ENCODE peak calls at places on chromosomes 13 and 19, in four cellular contexts. I is HepG2, M is mammary epithelial cell, T is H9. W is an unnamed sample.

GRCh38 chr13:101258071-101258470 is 158.2 kb downstream of the NALCN start:
- DNase-seq in M (peak; percentile 64), T (peak; percentile 64), I (peak; percentile 9), W (peak; percentile 65)

GRCh38 chr13:42398542-42398941 is 126.6 kb downstream of the AKAP11 start:
- DNase-seq in T (no peak), I (no peak), M (no peak), W (no peak)

GRCh38 chr19:19866599-19867248 is 1.0 kb downstream of the ZNF253 start:
- DNase-seq in T (peak; percentile 86), I (peak; percentile 58), M (peak; percentile 3), W (peak; percentile 22)

GRCh38 chr19:39515551-39516191 is 732 bp downstream of the SELENOV start:
- DNase-seq in M (no peak), T (no peak), I (no peak), W (peak; percentile 80)

GRCh38 chr19:12965017-12965811 is 4.2 kb upstream of the DAND5 start:
- DNase-seq in I (peak; percentile 72), T (peak; percentile 92), M (peak; percentile 65), W (peak; percentile 96)

GRCh38 chr19:20179946-20180345 is 12.9 kb downstream of the ZNF486 start:
- DNase-seq in I (no peak), M (peak; percentile 19), T (no peak), W (no peak)

GRCh38 chr13:33244210-33244906 is 41.2 kb downstream of the STARD13 start:
- DNase-seq in M (no peak), T (no peak), I (no peak), W (no peak)

GRCh38 chr13:73325351-73326214 is 266.8 kb downstream of the KLF5 start:
- DNase-seq in I (peak; percentile 34), M (peak; percentile 38), T (no peak), W (no peak)

GRCh38 chr13:77002590-77003190 is 10.8 kb downstream of the CLN5 start:
- DNase-seq in T (no peak), M (peak; percentile 10), I (peak; percentile 23), W (no peak)

GRCh38 chr13:100209857-100210580 is 121.1 kb downstream of the PCCA start:
- DNase-seq in I (no peak), T (no peak), M (peak; percentile 76), W (peak; percentile 41)

GRCh38 chr13:77966671-77967070 is 48.0 kb upstream of the EDNRB start:
- DNase-seq in T (no peak), I (no peak), M (no peak), W (no peak)

GRCh38 chr13:25963681-25964080 is 88.1 kb downstream of the SHISA2 start:
- DNase-seq in I (no peak), T (no peak), M (peak; percentile 6), W (no peak)

GRCh38 chr13:97068146-97068545 is 73.9 kb upstream of the OXGR1 start:
- DNase-seq in I (no peak), T (no peak), M (no peak), W (no peak)

GRCh38 chr19:48986211-48986610 is 6.9 kb downstream of the GYS1 start:
- DNase-seq in I (no peak), M (no peak), T (no peak), W (peak; percentile 14)

GRCh38 chr19:31270897-31271568 is 78.2 kb downstream of the TSHZ3 start:
- DNase-seq in M (no peak), T (no peak), I (no peak), W (no peak)

GRCh38 chr13:98890186-98890585 is 87.7 kb downstream of the DOCK9 start:
- DNase-seq in I (no peak), T (no peak), M (peak; percentile 86), W (peak; percentile 72)

GRCh38 chr19:18946918-18947317 is 5.9 kb upstream of the HOMER3 start:
- DNase-seq in I (no peak), M (no peak), T (no peak), W (peak; percentile 29)

GRCh38 chr19:39342647-39343305 is 555 bp downstream of the SAMD4B start:
- DNase-seq in T (no peak), I (no peak), M (no peak), W (peak; percentile 92)

GRCh38 chr13:100946588-100946987 is 272.0 kb upstream of the TMTC4 start:
- DNase-seq in T (no peak), I (no peak), M (no peak), W (peak; percentile 65)

GRCh38 chr13:48303331-48304131 is at the start of gene RB1:
- DNase-seq in T (peak; percentile 71), M (peak; percentile 94), I (peak; percentile 80), W (peak; percentile 98)

GRCh38 chr13:42832341-42833153 is 51.2 kb downstream of the FAM216B start:
- DNase-seq in M (peak; percentile 84), T (no peak), I (peak; percentile 20), W (peak; percentile 65)

GRCh38 chr19:40598121-40598917 is 2.9 kb upstream of the LTBP4 start:
- DNase-seq in I (peak; percentile 63), T (peak; percentile 92), M (peak; percentile 70), W (peak; percentile 99)

GRCh38 chr19:15456871-15457700 is 7.3 kb downstream of the RASAL3 start:
- DNase-seq in T (peak; percentile 99), I (no peak), M (no peak), W (peak; percentile 90)

GRCh38 chr13:89227356-89227755 is 1556.2 kb downstream of the SLITRK5 start:
- DNase-seq in T (no peak), I (no peak), M (peak; percentile 43), W (no peak)

GRCh38 chr13:83618966-83619365 is 263.3 kb downstream of the SLITRK1 start:
- DNase-seq in I (no peak), M (peak; percentile 48), T (no peak), W (no peak)

GRCh38 chr19:14450168-14450874 is 17.2 kb downstream of the PKN1 start:
- DNase-seq in I (peak; percentile 33), T (peak; percentile 99), M (no peak), W (peak; percentile 77)

GRCh38 chr19:33063356-33064116 is 1.2 kb downstream of the RHPN2 start:
- DNase-seq in M (no peak), T (peak; percentile 35), I (no peak), W (peak; percentile 79)

GRCh38 chr13:73341748-73342147 is 282.9 kb downstream of the KLF5 start:
- DNase-seq in I (no peak), T (peak; percentile 30), M (no peak), W (peak; percentile 69)

GRCh38 chr13:84446972-84447700 is 564.9 kb upstream of the SLITRK1 start:
- DNase-seq in I (no peak), T (no peak), M (no peak), W (no peak)

GRCh38 chr13:48647625-48648024 is 6.1 kb upstream of the CYSLTR2 start:
- DNase-seq in I (peak; percentile 34), T (no peak), M (no peak), W (no peak)

GRCh38 chr13:61136101-61136500 is 279.5 kb downstream of the PCDH20 start:
- DNase-seq in I (no peak), M (no peak), T (no peak), W (peak; percentile 14)

GRCh38 chr19:23777216-23777615 is 18.5 kb upstream of the ZNF681 start:
- DNase-seq in I (no peak), M (peak; percentile 56), T (no peak), W (no peak)

GRCh38 chr19:33214621-33215020 is 11.0 kb downstream of the SLC7A10 start:
- DNase-seq in T (peak; percentile 79), M (peak; percentile 14), I (peak; percentile 41), W (peak; percentile 96)

GRCh38 chr13:25046274-25046984 is 49.5 kb upstream of the PABPC3 start:
- DNase-seq in I (no peak), M (no peak), T (peak; percentile 53), W (no peak)

GRCh38 chr19:34313188-34313587 is 51.8 kb upstream of the GPI start:
- DNase-seq in T (no peak), I (no peak), M (peak; percentile 35), W (peak; percentile 74)

GRCh38 chr13:21638319-21639282 is 32.3 kb upstream of the FGF9 start:
- DNase-seq in I (no peak), T (no peak), M (peak; percentile 75), W (no peak)

GRCh38 chr13:44218501-44219240 is 155.0 kb upstream of the SERP2 start:
- DNase-seq in I (no peak), M (no peak), T (no peak), W (no peak)

GRCh38 chr13:107043016-107043957 is 475.4 kb upstream of the ARGLU1 start:
- DNase-seq in I (no peak), M (no peak), T (no peak), W (no peak)

GRCh38 chr19:31114585-31114984 is 234.7 kb downstream of the TSHZ3 start:
- DNase-seq in I (no peak), T (no peak), M (no peak), W (no peak)

GRCh38 chr19:3719868-3720532 is 11.8 kb downstream of the TJP3 start:
- DNase-seq in M (no peak), T (no peak), I (no peak), W (no peak)
- H2AFZ ChIP-seq in M (no peak overlapping the region), T (no peak overlapping the region), I (no peak overlapping the region), W (no peak overlapping the region)

GRCh38 chr19:56144816-56145215 is 3.7 kb downstream of the ZNF444 start:
- DNase-seq in I (no peak), T (no peak), M (no peak), W (no peak)

GRCh38 chr19:56145698-56146097 is 4.6 kb downstream of the ZNF444 start:
- DNase-seq in M (no peak), T (no peak), I (no peak), W (peak; percentile 89)

GRCh38 chr19:56142087-56142787 is 1.1 kb downstream of the ZNF444 start:
- DNase-seq in M (peak; percentile 3), I (peak; percentile 97), T (no peak), W (peak; percentile 67)

GRCh38 chr19:56142897-56143434 is 1.9 kb downstream of the ZNF444 start:
- DNase-seq in M (no peak), I (no peak), T (no peak), W (peak; percentile 78)

GRCh38 chr19:56144396-56144795 is 3.3 kb downstream of the ZNF444 start:
- DNase-seq in T (no peak), I (no peak), M (no peak), W (peak; percentile 90)
- H3K4me1 ChIP-seq in T (no peaks in the 10 kb centered on the region), I (peaks cover 54% of the 10 kb centered on the region), M (peaks cover 17% of the 10 kb centered on the region), W (peaks cover 14% of the 10 kb centered on the region)

GRCh38 chr13:113745059-113745458 is 14.0 kb upstream of the TMEM255B start:
- DNase-seq in M (no peak), T (no peak), I (no peak), W (no peak)
- H3K79me2 ChIP-seq in M (no peaks in the 10 kb centered on the region), T (no peaks in the 10 kb centered on the region), I (no peaks in the 10 kb centered on the region), W (no peaks in the 10 kb centered on the region)

DNA sequence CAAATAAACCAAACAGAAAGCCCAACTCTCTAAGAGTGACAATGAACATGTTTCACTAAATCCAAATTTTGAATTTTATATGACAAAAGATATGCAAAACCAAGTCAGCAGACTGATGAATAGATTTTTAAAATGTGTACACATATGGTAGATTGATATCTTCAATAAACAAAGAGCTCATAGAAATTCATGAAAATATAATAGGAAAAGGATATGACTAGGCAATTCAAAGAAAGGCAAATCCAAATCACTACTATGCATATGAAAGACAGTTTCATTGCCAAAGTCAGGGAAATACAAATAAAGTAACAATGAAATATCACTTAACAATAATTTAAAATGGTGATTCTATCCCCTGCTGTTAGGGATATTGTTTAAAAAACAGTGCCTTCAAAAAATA is 63.7 kb upstream of the NBEA start:
- DNase-seq in I (no peak), M (no peak), T (no peak), W (no peak)
- H2AFZ ChIP-seq in I (no peak overlapping the region), M (no peak overlapping the region), T (no peak overlapping the region), W (no peak overlapping the region)